ENCODE peak calls at places on chromosomes 3 and 15, in four cellular contexts. T is GM23248, Y is OCI-LY7, D is neural progenitor cell. S is an unnamed sample.

GRCh38 chr3:85912981-85913380 is 954.2 kb downstream of the CADM2 start:
- DNase-seq in T (peak; percentile 6), Y (no peak), D (no peak), S (no peak)

GRCh38 chr3:98329392-98330124 is 24.1 kb upstream of the OR5K4 start:
- DNase-seq in T (peak; percentile 73), Y (peak; percentile 56), D (peak; percentile 78), S (peak; percentile 62)

GRCh38 chr3:65669163-65669875 is 369.4 kb downstream of the MAGI1 start:
- DNase-seq in T (peak; percentile 42), Y (no peak), D (no peak), S (no peak)

GRCh38 chr3:136659253-136659652 is 92.9 kb downstream of the STAG1 start:
- DNase-seq in T (peak; percentile 80), Y (peak; percentile 12), D (peak; percentile 35), S (no peak)

GRCh38 chr3:169454823-169455222 is 208.7 kb downstream of the MECOM start:
- DNase-seq in T (peak; percentile 82), Y (no peak), D (no peak), S (no peak)

GRCh38 chr15:70045045-70045444 is 52.7 kb downstream of the TLE3 start:
- DNase-seq in T (peak; percentile 60), Y (no peak), D (no peak), S (no peak)

GRCh38 chr3:111218615-111219014 is 147.0 kb downstream of the NECTIN3 start:
- DNase-seq in T (no peak), Y (no peak), D (no peak), S (no peak)

GRCh38 chr3:156620901-156621300 is 53.5 kb upstream of the TIPARP start:
- DNase-seq in T (peak; percentile 42), Y (no peak), D (no peak), S (no peak)

GRCh38 chr3:16072420-16073110 is 101.9 kb upstream of the GALNT15 start:
- DNase-seq in T (peak; percentile 69), Y (no peak), D (no peak), S (no peak)

GRCh38 chr15:51735211-51735610 is 2.2 kb downstream of the LYSMD2 start:
- DNase-seq in T (peak; percentile 3), Y (peak; percentile 37), D (no peak), S (no peak)

GRCh38 chr15:60679256-60679655 is 200.3 kb upstream of the ICE2 start:
- DNase-seq in T (peak; percentile 76), Y (no peak), D (no peak), S (no peak)

GRCh38 chr15:65827065-65827464 is 35.0 kb upstream of the DENND4A start:
- DNase-seq in T (no peak), Y (no peak), D (peak; percentile 4), S (no peak)

GRCh38 chr3:192130534-192131132 is 596.7 kb downstream of the FGF12 start:
- DNase-seq in T (peak; percentile 39), Y (peak; percentile 83), D (peak; percentile 56), S (peak; percentile 84)

GRCh38 chr3:189457201-189457607 is 174.0 kb upstream of the TP63 start:
- DNase-seq in T (peak; percentile 28), Y (no peak), D (no peak), S (no peak)

GRCh38 chr15:51888593-51889195 is 59.2 kb downstream of the TMOD3 start:
- DNase-seq in T (peak; percentile 64), Y (peak; percentile 41), D (peak; percentile 12), S (peak; percentile 21)

GRCh38 chr3:168870892-168871291 is 775.2 kb upstream of the GOLIM4 start:
- DNase-seq in T (peak; percentile 9), Y (no peak), D (no peak), S (no peak)

GRCh38 chr3:12562451-12562850 is 5.6 kb downstream of the MKRN2 start:
- DNase-seq in T (no peak), Y (no peak), D (no peak), S (no peak)

GRCh38 chr3:140955645-140956044 is 14.0 kb downstream of the SLC25A36 start:
- DNase-seq in T (no peak), Y (no peak), D (no peak), S (no peak)

GRCh38 chr3:104436536-104436935 is 930.2 kb upstream of the ALCAM start:
- DNase-seq in T (no peak), Y (no peak), D (no peak), S (no peak)

GRCh38 chr3:10772230-10773161 is 43.5 kb upstream of the SLC6A11 start:
- DNase-seq in T (peak; percentile 13), Y (no peak), D (peak; percentile 40), S (peak; percentile 31)

GRCh38 chr3:94416768-94417167 is 353.9 kb downstream of the NSUN3 start:
- DNase-seq in T (no peak), Y (no peak), D (no peak), S (no peak)

GRCh38 chr3:9870978-9871377 is 9.1 kb downstream of the CIDEC start:
- DNase-seq in T (peak; percentile 85), Y (no peak), D (no peak), S (no peak)

GRCh38 chr3:158801200-158801599 is 654 bp upstream of the MFSD1 start:
- DNase-seq in T (peak; percentile 38), Y (no peak), D (peak; percentile 43), S (no peak)

GRCh38 chr15:34335176-34335575 is 2.4 kb downstream of the SLC12A6 start:
- DNase-seq in T (peak; percentile 61), Y (no peak), D (no peak), S (no peak)

GRCh38 chr3:71859128-71859519 is 74.2 kb upstream of the PROK2 start:
- DNase-seq in T (peak; percentile 34), Y (peak; percentile 10), D (peak; percentile 60), S (peak; percentile 42)

GRCh38 chr3:41258239-41258800 is 59.0 kb downstream of the CTNNB1 start:
- DNase-seq in T (no peak), Y (no peak), D (no peak), S (no peak)

GRCh38 chr3:59818033-59818936 is 768.5 kb upstream of the CFAP20DC start:
- DNase-seq in T (peak; percentile 99), Y (no peak), D (peak; percentile 10), S (no peak)

GRCh38 chr15:42159381-42160015 is 3.1 kb upstream of the PLA2G4F start:
- DNase-seq in T (no peak), Y (no peak), D (no peak), S (no peak)

GRCh38 chr3:17090271-17090992 is 205.7 kb downstream of the PLCL2 start:
- DNase-seq in T (no peak), Y (no peak), D (no peak), S (no peak)

GRCh38 chr3:142850395-142851023 is 38.4 kb downstream of the PCOLCE2 start:
- DNase-seq in T (peak; percentile 96), Y (no peak), D (no peak), S (no peak)

GRCh38 chr3:128620268-128620691 is 30.3 kb downstream of the RPN1 start:
- DNase-seq in T (peak; percentile 22), Y (no peak), D (no peak), S (no peak)

GRCh38 chr3:60250810-60251209 is 1000.4 kb downstream of the FHIT start:
- DNase-seq in T (no peak), Y (no peak), D (no peak), S (no peak)

GRCh38 chr3:141096981-141097380 is 45.8 kb downstream of the SPSB4 start:
- DNase-seq in T (no peak), Y (no peak), D (no peak), S (no peak)

GRCh38 chr15:70141376-70142071 is 43.8 kb upstream of the TLE3 start:
- DNase-seq in T (no peak), Y (no peak), D (no peak), S (no peak)

GRCh38 chr3:117751691-117752090 is 1042.1 kb downstream of the TUSC7 start:
- DNase-seq in T (no peak), Y (no peak), D (no peak), S (no peak)

GRCh38 chr15:69712999-69713398 is 260.4 kb downstream of the RPLP1 start:
- DNase-seq in T (no peak), Y (no peak), D (no peak), S (no peak)

GRCh38 chr3:152508705-152509104 is 240.0 kb downstream of the MBNL1 start:
- DNase-seq in T (peak; percentile 15), Y (peak; percentile 5), D (no peak), S (peak; percentile 14)

GRCh38 chr15:48775556-48775955 is 35.3 kb downstream of the CEP152 start:
- DNase-seq in T (no peak), Y (no peak), D (no peak), S (no peak)

GRCh38 chr15:40092416-40093223 is 16.1 kb downstream of the BMF start:
- DNase-seq in T (peak; percentile 74), Y (no peak), D (peak; percentile 67), S (no peak)

GRCh38 chr15:79844221-79844620 is 52.6 kb downstream of the MTHFS start:
- DNase-seq in T (no peak), Y (no peak), D (no peak), S (no peak)
- H3K79me2 ChIP-seq in T (no peaks in the 10 kb centered on the region), Y (no peaks in the 10 kb centered on the region), D (peaks cover 25% of the 10 kb centered on the region), S (no peaks in the 10 kb centered on the region)

DNA sequence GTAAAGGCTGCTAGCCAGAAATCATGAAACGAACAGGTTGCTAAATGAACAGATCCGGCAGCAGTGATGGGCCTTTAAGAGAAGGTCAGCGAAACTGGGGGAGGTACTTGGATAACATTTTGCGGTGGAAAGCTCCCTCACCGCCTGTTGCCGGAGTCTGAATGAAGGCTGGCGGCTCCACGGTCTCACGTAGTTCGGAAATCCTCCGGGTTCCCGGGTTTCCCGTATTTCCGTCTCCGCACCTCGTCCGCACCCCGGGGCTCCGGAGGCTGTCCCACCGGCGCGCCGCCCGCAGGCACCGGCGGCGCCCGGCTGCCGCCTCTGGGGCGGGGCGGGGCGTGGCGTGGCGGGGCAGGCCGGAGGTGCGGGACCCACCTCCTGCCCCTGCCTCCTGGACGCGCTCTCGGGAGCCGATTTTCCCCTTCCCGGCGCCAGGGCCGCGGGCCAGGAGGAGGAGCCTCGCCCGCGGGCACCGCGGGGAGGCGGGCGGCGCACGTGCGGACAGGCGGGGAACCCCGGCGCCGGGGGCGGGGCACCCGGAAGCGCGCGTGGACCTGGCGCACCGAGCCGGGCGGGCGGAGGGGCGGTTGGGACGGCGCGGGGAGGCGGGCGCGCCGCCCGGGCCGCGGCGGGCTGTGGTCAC is at the start of gene ZDHHC23:
- DNase-seq in T (peak; percentile 77), Y (peak; percentile 75), D (peak; percentile 81), S (peak; percentile 79)
- TF ChIP-seq EZH2phosphoT487 in T (no peak), Y (no peak), D (no peak), S (no peak)

GRCh38 chr3:25473246-25473645 is 45.2 kb downstream of the RARB start:
- DNase-seq in T (peak; percentile 8), Y (no peak), D (peak; percentile 15), S (no peak)

GRCh38 chr3:25476639-25477038 is 48.6 kb downstream of the RARB start:
- DNase-seq in T (peak; percentile 18), Y (no peak), D (no peak), S (no peak)

GRCh38 chr3:25472747-25473146 is 44.7 kb downstream of the RARB start:
- DNase-seq in T (no peak), Y (no peak), D (no peak), S (no peak)

GRCh38 chr3:25472153-25472552 is 44.1 kb downstream of the RARB start:
- DNase-seq in T (no peak), Y (peak; percentile 23), D (no peak), S (no peak)

GRCh38 chr3:25474000-25474399 is 45.9 kb downstream of the RARB start:
- DNase-seq in T (no peak), Y (no peak), D (no peak), S (no peak)
- H3K4me2 ChIP-seq in T (no peak overlapping the region), Y (no peak overlapping the region), D (no peak overlapping the region), S (no peak overlapping the region)

DNA sequence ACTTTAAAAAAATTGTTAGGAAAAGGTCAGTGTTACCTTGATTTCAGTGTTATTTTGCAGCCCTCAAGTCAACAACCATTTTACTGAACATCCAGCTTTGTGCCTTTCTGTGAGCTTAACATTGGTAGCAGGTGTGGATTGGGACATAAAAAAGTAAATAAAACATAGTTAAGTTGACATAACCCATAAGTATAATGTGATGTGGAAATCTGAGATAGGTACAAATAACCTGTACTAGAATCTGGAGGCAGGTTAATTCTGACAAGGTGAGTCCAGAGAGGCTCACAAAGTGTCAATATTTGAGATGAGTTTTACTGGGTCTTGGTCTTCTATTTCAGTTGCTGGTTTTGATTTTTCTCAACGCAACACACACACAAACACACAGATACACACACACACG is 151.3 kb downstream of the LPP start:
- DNase-seq in T (no peak), Y (no peak), D (no peak), S (no peak)
- H3K79me2 ChIP-seq in T (peaks cover 95% of the 10 kb centered on the region), Y (no peaks in the 10 kb centered on the region), D (peaks cover 3% of the 10 kb centered on the region), S (no peaks in the 10 kb centered on the region)